ENCODE peak calls at places on chromosomes 2 and 18, in six cellular contexts. One of them, this sample, is unnamed. For H3K4me1, the result is how much of the 10 kb centered on the place peaks cover.

GRCh38 chr18:79607361-79607930 is 72.2 kb upstream of the CTDP1 start:
- DNase-seq in endothelial cell of umbilical vein: no peak
- DNase-seq in adipocyte: no peak
- DNase-seq in heart right ventricle: peak
- DNase-seq in testis: no peak
- DNase-seq in mammary epithelial cell: no peak
- DNase-seq in this sample: no peak

GRCh38 chr2:101473911-101474751 is 781 bp downstream of the RFX8 start:
- DNase-seq in endothelial cell of umbilical vein: no peak
- DNase-seq in adipocyte: peak
- DNase-seq in heart right ventricle: peak
- DNase-seq in testis: peak
- DNase-seq in mammary epithelial cell: peak
- DNase-seq in this sample: no peak

GRCh38 chr2:204645018-204645775 is 99.9 kb downstream of the PARD3B start:
- DNase-seq in endothelial cell of umbilical vein: peak
- DNase-seq in adipocyte: peak
- DNase-seq in heart right ventricle: no peak
- DNase-seq in testis: no peak
- DNase-seq in mammary epithelial cell: peak
- DNase-seq in this sample: no peak

GRCh38 chr2:239772721-239773120 is 252.4 kb downstream of the NDUFA10 start:
- DNase-seq in endothelial cell of umbilical vein: no peak
- DNase-seq in adipocyte: no peak
- DNase-seq in heart right ventricle: no peak
- DNase-seq in testis: no peak
- DNase-seq in mammary epithelial cell: no peak
- DNase-seq in this sample: no peak

GRCh38 chr2:69224495-69224803 is 162.6 kb downstream of the GFPT1 start:
- DNase-seq in endothelial cell of umbilical vein: no peak
- DNase-seq in adipocyte: no peak
- DNase-seq in heart right ventricle: no peak
- DNase-seq in testis: no peak
- DNase-seq in mammary epithelial cell: no peak
- DNase-seq in this sample: no peak

GRCh38 chr18:23378470-23378764 is 74.7 kb upstream of the RIOK3 start:
- DNase-seq in endothelial cell of umbilical vein: no peak
- DNase-seq in adipocyte: no peak
- DNase-seq in heart right ventricle: no peak
- DNase-seq in testis: no peak
- DNase-seq in mammary epithelial cell: peak
- DNase-seq in this sample: no peak

GRCh38 chr18:36066001-36066400 is 1.4 kb downstream of the RPRD1A start:
- DNase-seq in endothelial cell of umbilical vein: peak
- DNase-seq in adipocyte: peak
- DNase-seq in heart right ventricle: no peak
- DNase-seq in testis: no peak
- DNase-seq in mammary epithelial cell: no peak
- DNase-seq in this sample: no peak

GRCh38 chr2:80304522-80304878 is at the start of gene LRRTM1:
- DNase-seq in endothelial cell of umbilical vein: no peak
- DNase-seq in adipocyte: peak
- DNase-seq in heart right ventricle: peak
- DNase-seq in testis: peak
- DNase-seq in mammary epithelial cell: no peak
- DNase-seq in this sample: no peak

GRCh38 chr2:32838418-32838817 is 108.3 kb upstream of the LTBP1 start:
- DNase-seq in endothelial cell of umbilical vein: no peak
- DNase-seq in adipocyte: no peak
- DNase-seq in heart right ventricle: no peak
- DNase-seq in testis: no peak
- DNase-seq in mammary epithelial cell: no peak
- DNase-seq in this sample: no peak

GRCh38 chr2:100250645-100251044 is 71.7 kb downstream of the LONRF2 start:
- DNase-seq in endothelial cell of umbilical vein: no peak
- DNase-seq in adipocyte: no peak
- DNase-seq in heart right ventricle: no peak
- DNase-seq in testis: no peak
- DNase-seq in mammary epithelial cell: no peak
- DNase-seq in this sample: no peak

GRCh38 chr2:227903395-227903794 is 32.0 kb downstream of the DAW1 start:
- DNase-seq in endothelial cell of umbilical vein: no peak
- DNase-seq in adipocyte: no peak
- DNase-seq in heart right ventricle: no peak
- DNase-seq in testis: no peak
- DNase-seq in mammary epithelial cell: no peak
- DNase-seq in this sample: no peak

GRCh38 chr2:122070241-122070731 is 314.8 kb downstream of the TSN start:
- DNase-seq in endothelial cell of umbilical vein: no peak
- DNase-seq in adipocyte: no peak
- DNase-seq in heart right ventricle: no peak
- DNase-seq in testis: no peak
- DNase-seq in mammary epithelial cell: peak
- DNase-seq in this sample: no peak

GRCh38 chr18:13039806-13040205 is 48.6 kb downstream of the CEP192 start:
- DNase-seq in endothelial cell of umbilical vein: no peak
- DNase-seq in adipocyte: no peak
- DNase-seq in heart right ventricle: no peak
- DNase-seq in testis: no peak
- DNase-seq in mammary epithelial cell: no peak
- DNase-seq in this sample: no peak

GRCh38 chr18:28009589-28009988 is 167.3 kb downstream of the CDH2 start:
- DNase-seq in endothelial cell of umbilical vein: no peak
- DNase-seq in adipocyte: no peak
- DNase-seq in heart right ventricle: no peak
- DNase-seq in testis: no peak
- DNase-seq in mammary epithelial cell: no peak
- DNase-seq in this sample: no peak

GRCh38 chr2:219418155-219418569 is at the start of gene DES:
- DNase-seq in endothelial cell of umbilical vein: no peak
- DNase-seq in adipocyte: no peak
- DNase-seq in heart right ventricle: peak
- DNase-seq in testis: no peak
- DNase-seq in mammary epithelial cell: no peak
- DNase-seq in this sample: no peak

GRCh38 chr2:72921088-72921851 is 4.0 kb downstream of the EMX1 start:
- DNase-seq in endothelial cell of umbilical vein: no peak
- DNase-seq in adipocyte: no peak
- DNase-seq in heart right ventricle: no peak
- DNase-seq in testis: no peak
- DNase-seq in mammary epithelial cell: no peak
- DNase-seq in this sample: no peak

GRCh38 chr2:207531024-207531411 is 1.3 kb downstream of the CREB1 start:
- DNase-seq in endothelial cell of umbilical vein: no peak
- DNase-seq in adipocyte: peak
- DNase-seq in heart right ventricle: no peak
- DNase-seq in testis: no peak
- DNase-seq in mammary epithelial cell: no peak
- DNase-seq in this sample: no peak
- H3K4me1 ChIP-seq in endothelial cell of umbilical vein: under half
- H3K4me1 ChIP-seq in adipocyte: under half
- H3K4me1 ChIP-seq in heart right ventricle: half or more
- H3K4me1 ChIP-seq in testis: under half
- H3K4me1 ChIP-seq in mammary epithelial cell: under half
- H3K4me1 ChIP-seq in this sample: under half

DNA sequence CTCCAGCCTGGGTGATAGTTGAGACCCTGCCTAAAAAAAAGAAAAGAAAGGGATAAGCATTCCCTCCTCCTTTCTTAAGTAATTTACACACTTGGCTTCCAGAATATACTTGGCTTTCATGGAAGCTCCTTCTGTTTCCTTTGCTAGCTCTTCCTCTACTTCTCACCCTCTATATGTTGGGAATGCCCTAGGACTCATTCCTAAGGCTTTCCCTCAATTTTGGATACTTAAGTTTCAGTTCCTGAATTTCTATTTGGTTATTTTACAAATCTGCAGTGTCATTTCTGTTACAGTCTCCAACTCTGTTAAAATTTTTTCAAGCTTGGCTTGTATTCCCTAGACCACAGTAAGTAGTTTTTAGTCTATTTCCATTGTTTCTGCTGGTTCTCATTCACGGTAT is 23.6 kb downstream of the SP3 start:
- DNase-seq in endothelial cell of umbilical vein: no peak
- DNase-seq in adipocyte: no peak
- DNase-seq in heart right ventricle: no peak
- DNase-seq in testis: no peak
- DNase-seq in mammary epithelial cell: no peak
- DNase-seq in this sample: no peak
- H3K4me1 ChIP-seq in endothelial cell of umbilical vein: under half
- H3K4me1 ChIP-seq in adipocyte: under half
- H3K4me1 ChIP-seq in heart right ventricle: half or more
- H3K4me1 ChIP-seq in testis: under half
- H3K4me1 ChIP-seq in mammary epithelial cell: under half
- H3K4me1 ChIP-seq in this sample: half or more

GRCh38 chr2:159516241-159516758 is 100.0 kb downstream of the BAZ2B start:
- DNase-seq in endothelial cell of umbilical vein: peak
- DNase-seq in adipocyte: peak
- DNase-seq in heart right ventricle: no peak
- DNase-seq in testis: peak
- DNase-seq in mammary epithelial cell: peak
- DNase-seq in this sample: no peak
- H3K4me1 ChIP-seq in endothelial cell of umbilical vein: under half
- H3K4me1 ChIP-seq in adipocyte: under half
- H3K4me1 ChIP-seq in heart right ventricle: under half
- H3K4me1 ChIP-seq in testis: under half
- H3K4me1 ChIP-seq in mammary epithelial cell: under half
- H3K4me1 ChIP-seq in this sample: half or more

GRCh38 chr2:42108852-42109251 is 60.3 kb upstream of the EML4 start:
- DNase-seq in endothelial cell of umbilical vein: no peak
- DNase-seq in adipocyte: no peak
- DNase-seq in heart right ventricle: no peak
- DNase-seq in testis: no peak
- DNase-seq in mammary epithelial cell: no peak
- DNase-seq in this sample: no peak
- H3K4me1 ChIP-seq in endothelial cell of umbilical vein: under half
- H3K4me1 ChIP-seq in adipocyte: under half
- H3K4me1 ChIP-seq in heart right ventricle: under half
- H3K4me1 ChIP-seq in testis: under half
- H3K4me1 ChIP-seq in mammary epithelial cell: under half
- H3K4me1 ChIP-seq in this sample: under half